ENCODE peak calls at places on chromosomes 7 and 10, in seven cellular contexts. I, M, W, G, U, K and S are unnamed samples.

GRCh38 chr7:116495737-116496136 is 3.8 kb upstream of the CAV2 start:
- DNase-seq in I (no peak), M (no peak), W (peak; percentile 66), G (no peak), U (no peak), K (no peak), S (no peak)

GRCh38 chr10:107013258-107014001 is 151.1 kb downstream of the SORCS1 start:
- DNase-seq in I (no peak), M (no peak), W (no peak), G (no peak), U (no peak), K (no peak), S (no peak)

GRCh38 chr7:33671521-33672262 is 233.6 kb upstream of the BMPER start:
- DNase-seq in I (no peak), M (no peak), W (no peak), G (peak; percentile 33), U (no peak), K (no peak), S (no peak)

GRCh38 chr7:130901209-130901783 is 167.3 kb upstream of the KLF14 start:
- DNase-seq in I (no peak), M (no peak), W (peak; percentile 96), G (no peak), U (peak; percentile 76), K (no peak), S (no peak)

GRCh38 chr10:35236739-35237138 is 99.6 kb upstream of the CCNY start:
- DNase-seq in I (no peak), M (no peak), W (peak; percentile 40), G (peak; percentile 26), U (no peak), K (no peak), S (no peak)

GRCh38 chr7:96729795-96730194 is 20.1 kb upstream of the SEM1 start:
- DNase-seq in I (no peak), M (no peak), W (no peak), G (no peak), U (no peak), K (no peak), S (no peak)

GRCh38 chr10:10892290-10892875 is 125.3 kb upstream of the CELF2 start:
- DNase-seq in I (no peak), M (no peak), W (no peak), G (no peak), U (no peak), K (no peak), S (no peak)

GRCh38 chr10:103709341-103709920 is 145.9 kb downstream of the SH3PXD2A start:
- DNase-seq in I (no peak), M (peak; percentile 89), W (no peak), G (peak; percentile 21), U (no peak), K (no peak), S (no peak)

GRCh38 chr7:135380351-135380750 is 129.6 kb downstream of the CNOT4 start:
- DNase-seq in I (no peak), M (no peak), W (no peak), G (no peak), U (no peak), K (no peak), S (no peak)

GRCh38 chr7:151346180-151346769 is 4.7 kb downstream of the NUB1 start:
- DNase-seq in I (no peak), M (no peak), W (peak; percentile 51), G (no peak), U (no peak), K (no peak), S (peak; percentile 22)

GRCh38 chr7:150823484-150824126 is 23.0 kb downstream of the TMEM176A start:
- DNase-seq in I (no peak), M (no peak), W (no peak), G (no peak), U (no peak), K (no peak), S (no peak)

GRCh38 chr7:134567368-134567767 is 18.5 kb downstream of the AKR1B15 start:
- DNase-seq in I (no peak), M (no peak), W (no peak), G (no peak), U (no peak), K (no peak), S (no peak)

GRCh38 chr10:6729071-6729773 is 149.1 kb upstream of the PRKCQ start:
- DNase-seq in I (no peak), M (peak; percentile 32), W (peak; percentile 62), G (peak; percentile 31), U (no peak), K (no peak), S (no peak)

GRCh38 chr10:61164458-61165160 is 220.6 kb upstream of the RHOBTB1 start:
- DNase-seq in I (peak; percentile 27), M (no peak), W (peak; percentile 11), G (peak; percentile 45), U (peak; percentile 93), K (peak; percentile 55), S (no peak)

GRCh38 chr7:140506788-140507464 is 27.6 kb upstream of the MKRN1 start:
- DNase-seq in I (no peak), M (no peak), W (peak; percentile 27), G (no peak), U (peak; percentile 16), K (no peak), S (peak; percentile 63)

GRCh38 chr7:139811106-139811505 is 18.0 kb upstream of the TBXAS1 start:
- DNase-seq in I (no peak), M (no peak), W (no peak), G (no peak), U (no peak), K (peak; percentile 21), S (no peak)

GRCh38 chr7:137996386-137996851 is 5.5 kb downstream of the CREB3L2 start:
- DNase-seq in I (no peak), M (no peak), W (no peak), G (peak; percentile 93), U (no peak), K (peak; percentile 83), S (peak; percentile 57)

GRCh38 chr7:139403601-139404000 is 43.9 kb downstream of the LUC7L2 start:
- DNase-seq in I (no peak), M (no peak), W (no peak), G (no peak), U (no peak), K (no peak), S (no peak)

GRCh38 chr7:44631458-44632115 is 25.2 kb downstream of the OGDH start:
- DNase-seq in I (no peak), M (no peak), W (no peak), G (peak; percentile 72), U (no peak), K (peak; percentile 75), S (no peak)

GRCh38 chr7:44634839-44635591 is 28.6 kb downstream of the OGDH start:
- DNase-seq in I (peak; percentile 62), M (no peak), W (no peak), G (peak; percentile 62), U (no peak), K (peak; percentile 62), S (peak; percentile 94)

GRCh38 chr7:44632196-44632595 is 25.8 kb downstream of the OGDH start:
- DNase-seq in I (no peak), M (no peak), W (no peak), G (no peak), U (no peak), K (peak; percentile 52), S (no peak)

GRCh38 chr7:44634187-44634838 is 27.9 kb downstream of the OGDH start:
- DNase-seq in I (no peak), M (no peak), W (no peak), G (peak; percentile 39), U (no peak), K (no peak), S (peak; percentile 46)

DNA sequence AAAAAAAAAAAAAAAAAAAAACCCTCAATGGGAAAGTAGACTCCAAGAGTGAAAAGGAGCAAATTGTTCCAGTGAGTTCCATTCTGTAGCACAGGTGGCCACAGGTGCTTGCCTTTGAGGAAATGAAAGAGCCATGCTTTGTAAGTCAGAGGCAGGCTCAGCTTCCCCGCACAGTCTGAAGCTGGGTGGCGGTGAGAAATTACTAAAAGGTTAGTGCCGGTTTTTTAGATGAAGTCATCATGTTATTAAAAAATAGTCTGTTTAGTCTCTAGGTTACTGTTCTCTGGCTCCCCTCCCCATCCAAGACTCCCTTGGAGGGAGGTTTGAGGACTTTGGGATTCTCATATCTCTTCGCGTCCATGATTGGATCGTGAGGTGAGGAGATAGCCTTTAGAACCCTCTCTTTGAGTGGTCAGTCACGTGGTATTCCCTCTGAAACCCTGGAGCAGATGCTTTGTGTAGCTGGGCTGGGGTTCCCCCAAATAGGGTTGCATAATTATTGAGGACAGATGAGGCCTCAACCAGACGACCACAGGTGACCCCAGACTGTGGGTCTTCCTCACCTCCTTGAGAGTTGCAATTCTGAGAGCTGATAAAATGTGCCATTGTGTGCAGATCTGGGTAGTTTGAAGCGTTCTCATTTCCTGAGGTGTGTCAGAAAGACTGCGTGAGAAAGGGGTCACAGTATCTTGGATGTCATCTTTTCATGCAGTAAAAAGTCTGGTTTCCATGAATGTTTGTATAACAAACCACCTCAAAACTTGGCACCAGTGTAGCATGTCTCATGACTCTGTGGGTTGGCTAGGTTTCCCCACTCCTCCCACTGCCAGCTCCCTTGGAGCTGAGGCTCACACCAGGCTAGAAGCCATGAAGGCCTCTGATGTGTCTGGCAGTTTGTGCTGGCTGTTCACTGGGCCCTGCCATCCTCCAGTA is 27.1 kb downstream of the OGDH start:
- DNase-seq in I (no peak), M (peak; percentile 82), W (no peak), G (peak; percentile 95), U (peak; percentile 76), K (no peak), S (peak; percentile 74)
- TF ChIP-seq POLR2A in I (no peak), M (no peak), W (no peak), G (no peak), U (no peak), K (no peak), S (peak; percentile 83)

GRCh38 chr7:157318015-157318706 is 18.6 kb upstream of the DNAJB6 start:
- DNase-seq in I (no peak), M (no peak), W (no peak), G (no peak), U (peak; percentile 47), K (peak; percentile 84), S (no peak)
- TF ChIP-seq POLR2A in I (no peak), M (no peak), W (no peak), G (no peak), U (peak; percentile 29), K (no peak), S (no peak)

GRCh38 chr7:1169409-1170368 is 9.7 kb upstream of the ZFAND2A start:
- DNase-seq in I (peak; percentile 95), M (no peak), W (peak; percentile 88), G (peak; percentile 90), U (peak; percentile 51), K (peak; percentile 96), S (peak; percentile 90)
- TF ChIP-seq POLR2A in I (no peak), M (no peak), W (peak; percentile 68), G (peak; percentile 84), U (no peak), K (peak; percentile 69), S (peak; percentile 52)

DNA sequence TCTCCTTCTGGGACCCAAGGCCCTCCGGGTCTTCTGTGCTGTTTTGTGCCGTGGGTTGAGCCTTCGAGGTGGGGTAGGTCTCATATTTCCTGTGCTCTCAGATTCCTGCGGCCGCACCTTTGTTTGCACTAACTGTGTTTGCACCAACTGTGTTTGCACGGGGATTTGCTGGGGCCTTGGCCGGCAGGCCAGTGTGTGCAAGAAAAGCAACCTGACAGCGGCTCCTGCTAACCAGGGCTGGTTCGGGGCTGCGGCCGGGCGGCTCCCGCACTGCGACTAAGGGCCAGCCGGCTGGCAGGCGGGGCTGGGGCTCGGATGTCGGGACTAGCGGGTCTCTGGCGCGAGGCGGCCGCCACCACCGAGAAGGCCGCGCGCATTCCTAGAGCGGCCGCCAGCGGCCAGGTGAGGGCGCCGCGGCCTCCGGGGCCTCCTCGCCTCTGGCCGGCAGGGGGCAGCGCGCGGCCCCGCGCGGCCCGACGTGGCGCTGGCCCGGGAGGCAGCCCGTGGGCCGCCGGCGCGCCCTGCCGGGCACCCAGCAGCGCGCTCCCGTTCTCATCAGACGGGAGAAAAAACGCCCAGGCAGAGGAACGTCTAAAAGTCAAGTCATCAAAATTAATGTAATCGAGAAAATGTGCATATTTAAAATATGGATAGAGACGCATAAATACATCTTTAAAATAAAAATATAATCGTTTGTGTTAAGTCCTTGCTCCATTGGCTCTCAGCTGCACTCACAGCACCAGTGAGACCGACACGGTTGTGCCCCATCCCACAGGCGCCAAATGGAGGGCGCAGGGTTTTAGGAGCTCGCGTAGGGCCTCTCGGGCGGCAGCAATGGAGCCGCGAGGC is 38.6 kb downstream of the ZNF777 start:
- DNase-seq in I (peak; percentile 95), M (no peak), W (peak; percentile 85), G (peak; percentile 69), U (peak; percentile 41), K (peak; percentile 89), S (peak; percentile 89)
- TF ChIP-seq POLR2A in I (no peak), M (no peak), W (peak; percentile 48), G (no peak), U (no peak), K (no peak), S (no peak)